ENCODE peak calls at places on chromosomes 7 and 10, in five cellular contexts. S is amygdala, Z is RWPE1, I is KG1, P is GM23338. W is an unnamed sample.

GRCh38 chr7:576524-577277 is 57.1 kb upstream of the PDGFA start:
- DNase-seq in S (no peak), Z (no peak), I (no peak), P (no peak), W (no peak)

GRCh38 chr10:127614484-127614883 is 65.4 kb downstream of the NPS start:
- DNase-seq in S (no peak), Z (no peak), I (no peak), P (no peak), W (no peak)

GRCh38 chr10:43219848-43220247 is 47.0 kb downstream of the RASGEF1A start:
- DNase-seq in S (no peak), Z (no peak), I (no peak), P (no peak), W (no peak)

GRCh38 chr7:14604606-14605005 is 297.9 kb downstream of the DGKB start:
- DNase-seq in S (no peak), Z (no peak), I (no peak), P (no peak), W (peak)

GRCh38 chr7:105650382-105650729 is 69.1 kb upstream of the EFCAB10 start:
- DNase-seq in S (no peak), Z (no peak), I (no peak), P (no peak), W (no peak)

GRCh38 chr10:72390785-72391184 is 36.1 kb upstream of the DNAJB12 start:
- DNase-seq in S (no peak), Z (no peak), I (no peak), P (no peak), W (no peak)

GRCh38 chr10:128572696-128573095 is 446.5 kb upstream of the MKI67 start:
- DNase-seq in S (no peak), Z (no peak), I (no peak), P (no peak), W (no peak)

GRCh38 chr7:155380986-155381851 is 76.7 kb upstream of the EN2 start:
- DNase-seq in S (no peak), Z (no peak), I (no peak), P (no peak), W (no peak)

GRCh38 chr10:122310311-122311050 is 39.4 kb downstream of the BTBD16 start:
- DNase-seq in S (no peak), Z (no peak), I (no peak), P (peak), W (no peak)

GRCh38 chr7:7799138-7799537 is 80.7 kb upstream of the RPA3 start:
- DNase-seq in S (no peak), Z (peak), I (no peak), P (no peak), W (no peak)

GRCh38 chr10:35561670-35562069 is 43.5 kb upstream of the GJD4 start:
- DNase-seq in S (peak), Z (no peak), I (no peak), P (no peak), W (no peak)

GRCh38 chr10:5583525-5584175 is 58.9 kb downstream of the CALML3 start:
- DNase-seq in S (no peak), Z (peak), I (no peak), P (peak), W (peak)

GRCh38 chr10:66353422-66353821 is 572.4 kb upstream of the LRRTM3 start:
- DNase-seq in S (no peak), Z (no peak), I (no peak), P (no peak), W (no peak)

GRCh38 chr7:82335927-82336326 is 107.7 kb downstream of the CACNA2D1 start:
- DNase-seq in S (no peak), Z (no peak), I (no peak), P (peak), W (peak)

GRCh38 chr10:75024971-75025523 is 86.4 kb upstream of the SAMD8 start:
- DNase-seq in S (no peak), Z (no peak), I (no peak), P (no peak), W (no peak)

GRCh38 chr7:157691521-157692155 is 354.8 kb downstream of the DNAJB6 start:
- DNase-seq in S (no peak), Z (no peak), I (no peak), P (no peak), W (no peak)

GRCh38 chr7:51026341-51026740 is 243.6 kb upstream of the GRB10 start:
- DNase-seq in S (no peak), Z (no peak), I (no peak), P (no peak), W (no peak)

GRCh38 chr10:49200859-49201258 is 12.7 kb upstream of the TMEM273 start:
- DNase-seq in S (no peak), Z (no peak), I (no peak), P (no peak), W (no peak)

GRCh38 chr10:52993109-52993508 is 220.5 kb upstream of the MBL2 start:
- DNase-seq in S (no peak), Z (no peak), I (no peak), P (no peak), W (no peak)

GRCh38 chr10:20890009-20890408 is 7.1 kb downstream of the NEBL start:
- DNase-seq in S (no peak), Z (no peak), I (no peak), P (no peak), W (no peak)

GRCh38 chr7:156865493-156865892 is 27.5 kb downstream of the LMBR1 start:
- DNase-seq in S (no peak), Z (no peak), I (no peak), P (no peak), W (no peak)

GRCh38 chr10:6778992-6779701 is 199.1 kb upstream of the PRKCQ start:
- DNase-seq in S (no peak), Z (peak), I (no peak), P (no peak), W (peak)

GRCh38 chr10:83983578-83984255 is 155.6 kb upstream of the GHITM start:
- DNase-seq in S (no peak), Z (peak), I (no peak), P (peak), W (peak)

GRCh38 chr7:105261689-105262088 is 127.0 kb downstream of the SRPK2 start:
- DNase-seq in S (no peak), Z (no peak), I (no peak), P (no peak), W (no peak)

GRCh38 chr7:48660482-48660881 is 263.9 kb upstream of the CDC14C start:
- DNase-seq in S (no peak), Z (no peak), I (no peak), P (no peak), W (no peak)

GRCh38 chr7:128407751-128408708 is 1.8 kb downstream of the IMPDH1 start:
- DNase-seq in S (no peak), Z (no peak), I (no peak), P (no peak), W (no peak)